ENCODE peak calls at places on chromosomes 11 and 22, in five cellular contexts. P, S, I, M and E are unnamed samples.

GRCh38 chr11:14380947-14381555 is 22.1 kb upstream of the RRAS2 start:
- DNase-seq in P (no peak), S (peak), I (no peak), M (peak), E (no peak)

GRCh38 chr11:607971-608659 is 7.6 kb downstream of the IRF7 start:
- DNase-seq in P (no peak), S (no peak), I (no peak), M (no peak), E (no peak)

GRCh38 chr11:27305751-27306150 is 57.3 kb downstream of the CCDC34 start:
- DNase-seq in P (no peak), S (no peak), I (no peak), M (no peak), E (no peak)

GRCh38 chr11:115587718-115588342 is 83.6 kb upstream of the CADM1 start:
- DNase-seq in P (no peak), S (no peak), I (no peak), M (no peak), E (no peak)

GRCh38 chr11:61510178-61510979 is 1.8 kb downstream of the LRRC10B start:
- DNase-seq in P (no peak), S (no peak), I (no peak), M (no peak), E (no peak)

GRCh38 chr11:86919557-86920210 is 35.5 kb downstream of the FZD4 start:
- DNase-seq in P (no peak), S (no peak), I (peak), M (peak), E (no peak)

GRCh38 chr11:2099523-2100316 is 39.5 kb downstream of the IGF2 start:
- DNase-seq in P (no peak), S (peak), I (no peak), M (no peak), E (no peak)

GRCh38 chr11:100908746-100909145 is 220.9 kb downstream of the PGR start:
- DNase-seq in P (no peak), S (no peak), I (peak), M (peak), E (no peak)

GRCh38 chr11:68371176-68372041 is 59.0 kb downstream of the LRP5 start:
- DNase-seq in P (no peak), S (no peak), I (peak), M (no peak), E (no peak)

GRCh38 chr11:35034401-35034800 is 104.6 kb upstream of the CD44 start:
- DNase-seq in P (no peak), S (no peak), I (no peak), M (no peak), E (no peak)

GRCh38 chr11:77771135-77771534 is 49.4 kb downstream of the RSF1 start:
- DNase-seq in P (no peak), S (no peak), I (no peak), M (no peak), E (no peak)

GRCh38 chr11:64035581-64035980 is at the start of gene FLRT1:
- DNase-seq in P (no peak), S (no peak), I (no peak), M (peak), E (no peak)

GRCh38 chr11:43810929-43811596 is 69.6 kb upstream of the ALKBH3 start:
- DNase-seq in P (no peak), S (no peak), I (no peak), M (no peak), E (no peak)

GRCh38 chr11:70527429-70528045 is 129.2 kb downstream of the CTTN start:
- DNase-seq in P (no peak), S (peak), I (no peak), M (no peak), E (no peak)

GRCh38 chr11:125397421-125397820 is 98.6 kb downstream of the FEZ1 start:
- DNase-seq in P (no peak), S (no peak), I (no peak), M (no peak), E (no peak)

GRCh38 chr11:112260490-112260889 is at the start of gene PLET1:
- DNase-seq in P (no peak), S (no peak), I (no peak), M (no peak), E (no peak)

GRCh38 chr22:37331034-37331428 is 48.7 kb downstream of the CYTH4 start:
- DNase-seq in P (no peak), S (no peak), I (peak), M (peak), E (no peak)

GRCh38 chr11:75667831-75668507 is 869 bp downstream of the MAP6 start:
- DNase-seq in P (no peak), S (peak), I (peak), M (peak), E (no peak)

GRCh38 chr22:20583471-20583922 is 76.1 kb downstream of the MED15 start:
- DNase-seq in P (no peak), S (peak), I (no peak), M (no peak), E (no peak)

GRCh38 chr22:44358723-44359440 is 46.1 kb upstream of the SHISAL1 start:
- DNase-seq in P (no peak), S (peak), I (no peak), M (no peak), E (no peak)

GRCh38 chr11:36540998-36541397 is 26.8 kb upstream of the RAG1 start:
- DNase-seq in P (no peak), S (no peak), I (peak), M (peak), E (peak)

GRCh38 chr22:26471522-26471921 is 12.1 kb downstream of the HPS4 start:
- DNase-seq in P (no peak), S (no peak), I (peak), M (peak), E (peak)

GRCh38 chr11:57476223-57476882 is 16.0 kb downstream of the RTN4RL2 start:
- DNase-seq in P (no peak), S (peak), I (no peak), M (no peak), E (no peak)

GRCh38 chr22:48340191-48340590 is 1487.5 kb downstream of the BRD1 start:
- DNase-seq in P (no peak), S (peak), I (no peak), M (no peak), E (no peak)

GRCh38 chr22:46147471-46148267 is 2.7 kb upstream of the PPARA start:
- DNase-seq in P (no peak), S (no peak), I (no peak), M (no peak), E (no peak)